ENCODE peak calls at places on chromosome 16, in four cellular contexts. One of them, this sample, is unnamed.

GRCh38 chr16:30659507-30660423 is 1.5 kb downstream of the FBRS start:
- DNase-seq in cardiac muscle cell: no peak
- DNase-seq in psoas muscle: no peak
- DNase-seq in MM.1S: peak
- DNase-seq in this sample: no peak

GRCh38 chr16:9238346-9238745 is 146.9 kb downstream of the HAPSTR1 start:
- DNase-seq in psoas muscle: no peak
- DNase-seq in MM.1S: no peak
- DNase-seq in cardiac muscle cell: no peak
- DNase-seq in this sample: no peak

GRCh38 chr16:89320717-89321501 is 103.4 kb downstream of the ZNF778 start:
- DNase-seq in MM.1S: no peak
- DNase-seq in psoas muscle: peak
- DNase-seq in cardiac muscle cell: peak
- DNase-seq in this sample: no peak

GRCh38 chr16:26665166-26665939 is 401.4 kb upstream of the C16orf82 start:
- DNase-seq in cardiac muscle cell: no peak
- DNase-seq in MM.1S: no peak
- DNase-seq in psoas muscle: no peak
- DNase-seq in this sample: no peak

GRCh38 chr16:53881371-53881770 is 177.4 kb downstream of the FTO start:
- DNase-seq in MM.1S: no peak
- DNase-seq in psoas muscle: no peak
- DNase-seq in cardiac muscle cell: no peak
- DNase-seq in this sample: peak

GRCh38 chr16:57862698-57863433 is 60.6 kb upstream of the KIFC3 start:
- DNase-seq in cardiac muscle cell: peak
- DNase-seq in psoas muscle: no peak
- DNase-seq in MM.1S: no peak
- DNase-seq in this sample: no peak

GRCh38 chr16:82995927-82996441 is 369.2 kb downstream of the CDH13 start:
- DNase-seq in psoas muscle: no peak
- DNase-seq in MM.1S: no peak
- DNase-seq in cardiac muscle cell: no peak
- DNase-seq in this sample: peak

GRCh38 chr16:24524855-24525652 is 14.3 kb upstream of the RBBP6 start:
- DNase-seq in psoas muscle: no peak
- DNase-seq in cardiac muscle cell: no peak
- DNase-seq in MM.1S: no peak
- DNase-seq in this sample: no peak

GRCh38 chr16:85823328-85823920 is 23.9 kb downstream of the COX4I1 start:
- DNase-seq in cardiac muscle cell: no peak
- DNase-seq in MM.1S: no peak
- DNase-seq in psoas muscle: no peak
- DNase-seq in this sample: no peak

GRCh38 chr16:85826686-85827247 is 27.3 kb downstream of the COX4I1 start:
- DNase-seq in MM.1S: no peak
- DNase-seq in cardiac muscle cell: no peak
- DNase-seq in psoas muscle: no peak
- DNase-seq in this sample: no peak

GRCh38 chr16:85824161-85825135 is 25.0 kb downstream of the COX4I1 start:
- DNase-seq in MM.1S: no peak
- DNase-seq in cardiac muscle cell: no peak
- DNase-seq in psoas muscle: no peak
- DNase-seq in this sample: no peak

GRCh38 chr16:85828166-85828565 is 28.7 kb downstream of the COX4I1 start:
- DNase-seq in cardiac muscle cell: no peak
- DNase-seq in MM.1S: no peak
- DNase-seq in psoas muscle: no peak
- DNase-seq in this sample: no peak

DNA sequence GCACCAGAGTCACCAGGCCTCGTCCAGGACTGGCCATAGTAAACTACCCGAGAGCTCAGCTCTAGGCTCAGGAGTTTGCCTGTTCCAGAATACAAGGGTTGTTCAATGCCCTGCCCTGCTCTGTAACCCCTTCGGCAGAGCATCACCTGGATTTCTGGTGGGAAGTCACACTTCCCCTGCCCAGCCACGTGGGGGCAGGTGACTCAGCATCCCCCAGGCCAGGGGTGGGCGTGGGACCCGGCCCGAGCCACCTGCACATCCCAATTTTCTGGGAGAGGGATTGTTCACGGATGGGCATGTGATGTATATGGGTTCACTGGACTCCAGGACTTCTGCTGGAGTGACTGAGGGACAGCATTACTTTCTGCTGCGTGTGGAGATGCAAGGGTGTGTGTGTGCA is 25.8 kb downstream of the COX4I1 start:
- DNase-seq in cardiac muscle cell: no peak
- DNase-seq in MM.1S: no peak
- DNase-seq in psoas muscle: no peak
- DNase-seq in this sample: no peak
- TF ChIP-seq CTCF in cardiac muscle cell: no peak
- TF ChIP-seq CTCF in MM.1S: peak
- TF ChIP-seq CTCF in psoas muscle: no peak
- TF ChIP-seq CTCF in this sample: no peak

GRCh38 chr16:14423344-14423743 is 206.7 kb downstream of the PARN start:
- DNase-seq in cardiac muscle cell: no peak
- DNase-seq in psoas muscle: no peak
- DNase-seq in MM.1S: no peak
- DNase-seq in this sample: peak
- H3K27ac ChIP-seq in cardiac muscle cell: no peak
- H3K27ac ChIP-seq in psoas muscle: peak
- H3K27ac ChIP-seq in MM.1S: no peak
- H3K27ac ChIP-seq in this sample: no peak

GRCh38 chr16:28923652-28924398 is 1.2 kb downstream of the RABEP2 start:
- DNase-seq in MM.1S: peak
- DNase-seq in cardiac muscle cell: peak
- DNase-seq in psoas muscle: no peak
- DNase-seq in this sample: no peak

GRCh38 chr16:28925386-28926228 is 569 bp upstream of the RABEP2 start:
- DNase-seq in MM.1S: peak
- DNase-seq in cardiac muscle cell: peak
- DNase-seq in psoas muscle: peak
- DNase-seq in this sample: peak

GRCh38 chr16:28924762-28925385 is at the start of gene RABEP2:
- DNase-seq in psoas muscle: peak
- DNase-seq in MM.1S: peak
- DNase-seq in cardiac muscle cell: peak
- DNase-seq in this sample: peak

GRCh38 chr16:28923231-28923587 is 1.8 kb downstream of the RABEP2 start:
- DNase-seq in cardiac muscle cell: no peak
- DNase-seq in psoas muscle: no peak
- DNase-seq in MM.1S: no peak
- DNase-seq in this sample: no peak

GRCh38 chr16:28924399-28924761 is 658 bp downstream of the RABEP2 start:
- DNase-seq in cardiac muscle cell: no peak
- DNase-seq in psoas muscle: no peak
- DNase-seq in MM.1S: no peak
- DNase-seq in this sample: no peak
- TF ChIP-seq CTCF in cardiac muscle cell: no peak
- TF ChIP-seq CTCF in psoas muscle: no peak
- TF ChIP-seq CTCF in MM.1S: peak
- TF ChIP-seq CTCF in this sample: peak

GRCh38 chr16:10519297-10519696 is 61.1 kb downstream of the EMP2 start:
- DNase-seq in cardiac muscle cell: no peak
- DNase-seq in psoas muscle: no peak
- DNase-seq in MM.1S: no peak
- DNase-seq in this sample: no peak

GRCh38 chr16:10521681-10522274 is 58.6 kb downstream of the EMP2 start:
- DNase-seq in cardiac muscle cell: peak
- DNase-seq in MM.1S: peak
- DNase-seq in psoas muscle: peak
- DNase-seq in this sample: no peak

GRCh38 chr16:10518479-10519041 is 61.8 kb downstream of the EMP2 start:
- DNase-seq in psoas muscle: no peak
- DNase-seq in MM.1S: no peak
- DNase-seq in cardiac muscle cell: no peak
- DNase-seq in this sample: no peak

GRCh38 chr16:10520869-10521578 is 59.4 kb downstream of the EMP2 start:
- DNase-seq in MM.1S: no peak
- DNase-seq in cardiac muscle cell: no peak
- DNase-seq in psoas muscle: no peak
- DNase-seq in this sample: no peak

DNA sequence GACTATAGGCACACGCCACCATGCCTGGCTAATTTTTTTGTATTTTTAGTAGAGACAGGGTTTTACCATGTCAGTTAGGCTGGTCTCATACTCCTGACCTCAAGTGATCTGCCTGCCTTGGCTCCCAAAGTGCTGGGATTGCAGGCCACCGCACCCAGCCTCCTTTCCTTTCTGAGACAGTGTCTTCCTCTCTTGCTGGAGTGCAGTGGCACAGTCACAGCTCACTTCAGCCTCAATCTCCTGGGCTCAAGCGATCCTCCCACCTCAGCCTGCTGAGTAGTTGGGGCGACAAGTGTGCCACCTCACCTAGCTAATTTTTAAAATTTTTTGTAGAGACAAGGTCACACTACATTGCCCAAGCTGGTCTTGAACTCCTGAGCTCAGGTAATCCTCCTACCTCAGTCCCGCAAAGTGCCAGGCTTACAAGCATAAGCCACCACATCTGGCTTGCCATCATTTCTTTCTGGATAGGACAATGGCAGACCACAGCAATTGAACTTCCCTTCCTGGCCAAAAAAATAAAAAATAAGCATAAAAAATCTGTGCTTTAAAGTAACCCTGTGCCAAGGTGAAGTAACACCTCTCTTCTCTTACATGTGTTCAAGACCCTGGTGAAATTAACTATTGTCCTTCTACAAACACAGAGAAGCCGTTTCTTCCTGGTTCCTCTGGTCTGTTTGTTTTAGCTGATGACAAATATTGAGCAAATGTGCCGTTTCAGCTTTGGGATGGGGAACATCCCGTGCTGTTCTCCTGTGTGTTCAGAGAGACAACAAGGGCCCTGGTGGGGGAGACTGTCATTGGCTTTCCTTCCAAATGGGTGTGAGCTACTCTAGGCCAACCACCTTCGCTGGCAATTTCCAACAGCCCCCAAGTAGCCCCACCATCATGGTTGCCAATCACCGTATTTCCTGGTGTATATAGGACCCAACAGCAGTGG is 60.2 kb downstream of the EMP2 start:
- DNase-seq in psoas muscle: no peak
- DNase-seq in cardiac muscle cell: no peak
- DNase-seq in MM.1S: no peak
- DNase-seq in this sample: no peak
- H3K27ac ChIP-seq in psoas muscle: no peak
- H3K27ac ChIP-seq in cardiac muscle cell: no peak
- H3K27ac ChIP-seq in MM.1S: no peak
- H3K27ac ChIP-seq in this sample: no peak

GRCh38 chr16:1215574-1216295 is 9.3 kb downstream of the TPSG1 start:
- DNase-seq in cardiac muscle cell: no peak
- DNase-seq in MM.1S: no peak
- DNase-seq in psoas muscle: no peak
- DNase-seq in this sample: no peak
- TF ChIP-seq CTCF in cardiac muscle cell: no peak
- TF ChIP-seq CTCF in MM.1S: no peak
- TF ChIP-seq CTCF in psoas muscle: no peak
- TF ChIP-seq CTCF in this sample: no peak